ENCODE peak calls at places on chromosome 19, in eight cellular contexts. One of them, this sample, is unnamed.
A peak's percentile ranks its signal among the peaks of the same experiment; 100 is the strongest.

GRCh38 chr19:35320285-35320706 is 8.7 kb upstream of the CD22 start:
- DNase-seq in transverse colon: no peak
- DNase-seq in GM20000: no peak
- DNase-seq in BE2C: no peak
- DNase-seq in foreskin keratinocyte: no peak
- DNase-seq in activated CD8-positive, alpha-beta T cell treated with anti-CD3 and anti-CD28 coated beads for 36 hours: no peak
- DNase-seq in heart left ventricle: no peak
- DNase-seq in cardiac muscle cell: no peak
- DNase-seq in this sample: no peak

GRCh38 chr19:34962945-34963530 is 991 bp downstream of the ZNF792 start:
- DNase-seq in cardiac muscle cell: no peak
- DNase-seq in GM20000: peak; percentile 36
- DNase-seq in foreskin keratinocyte: no peak
- DNase-seq in activated CD8-positive, alpha-beta T cell treated with anti-CD3 and anti-CD28 coated beads for 36 hours: peak; percentile 16
- DNase-seq in transverse colon: no peak
- DNase-seq in heart left ventricle: no peak
- DNase-seq in BE2C: peak; percentile 35
- DNase-seq in this sample: no peak

GRCh38 chr19:18204394-18205179 is 745 bp upstream of the RAB3A start:
- DNase-seq in foreskin keratinocyte: no peak
- DNase-seq in transverse colon: peak; percentile 73
- DNase-seq in heart left ventricle: no peak
- DNase-seq in activated CD8-positive, alpha-beta T cell treated with anti-CD3 and anti-CD28 coated beads for 36 hours: peak; percentile 70
- DNase-seq in cardiac muscle cell: no peak
- DNase-seq in GM20000: no peak
- DNase-seq in BE2C: peak; percentile 41
- DNase-seq in this sample: peak; percentile 84

GRCh38 chr19:50333737-50334617 is 4.8 kb upstream of the KCNC3 start:
- DNase-seq in transverse colon: peak; percentile 84
- DNase-seq in foreskin keratinocyte: peak; percentile 11
- DNase-seq in heart left ventricle: peak; percentile 79
- DNase-seq in BE2C: peak; percentile 81
- DNase-seq in activated CD8-positive, alpha-beta T cell treated with anti-CD3 and anti-CD28 coated beads for 36 hours: no peak
- DNase-seq in cardiac muscle cell: peak; percentile 79
- DNase-seq in GM20000: peak; percentile 88
- DNase-seq in this sample: peak; percentile 90

GRCh38 chr19:18769989-18770528 is 21.0 kb downstream of the COMP start:
- DNase-seq in GM20000: no peak
- DNase-seq in activated CD8-positive, alpha-beta T cell treated with anti-CD3 and anti-CD28 coated beads for 36 hours: no peak
- DNase-seq in cardiac muscle cell: no peak
- DNase-seq in BE2C: peak; percentile 8
- DNase-seq in transverse colon: no peak
- DNase-seq in heart left ventricle: no peak
- DNase-seq in foreskin keratinocyte: no peak
- DNase-seq in this sample: no peak

GRCh38 chr19:1497578-1498235 is 6.7 kb downstream of the REEP6 start:
- DNase-seq in GM20000: no peak
- DNase-seq in transverse colon: no peak
- DNase-seq in heart left ventricle: no peak
- DNase-seq in activated CD8-positive, alpha-beta T cell treated with anti-CD3 and anti-CD28 coated beads for 36 hours: no peak
- DNase-seq in foreskin keratinocyte: no peak
- DNase-seq in cardiac muscle cell: no peak
- DNase-seq in BE2C: no peak
- DNase-seq in this sample: no peak

GRCh38 chr19:41995959-41996797 is 2.1 kb upstream of the ATP1A3 start:
- DNase-seq in foreskin keratinocyte: no peak
- DNase-seq in cardiac muscle cell: no peak
- DNase-seq in transverse colon: no peak
- DNase-seq in heart left ventricle: no peak
- DNase-seq in GM20000: peak; percentile 62
- DNase-seq in BE2C: peak; percentile 82
- DNase-seq in activated CD8-positive, alpha-beta T cell treated with anti-CD3 and anti-CD28 coated beads for 36 hours: no peak
- DNase-seq in this sample: peak; percentile 44

GRCh38 chr19:49430172-49430677 is 5.0 kb downstream of the GFY start:
- DNase-seq in foreskin keratinocyte: no peak
- DNase-seq in heart left ventricle: no peak
- DNase-seq in GM20000: no peak
- DNase-seq in cardiac muscle cell: no peak
- DNase-seq in transverse colon: no peak
- DNase-seq in BE2C: no peak
- DNase-seq in activated CD8-positive, alpha-beta T cell treated with anti-CD3 and anti-CD28 coated beads for 36 hours: no peak
- DNase-seq in this sample: no peak

GRCh38 chr19:18418034-18418724 is 1.0 kb upstream of the SSBP4 start:
- DNase-seq in cardiac muscle cell: no peak
- DNase-seq in activated CD8-positive, alpha-beta T cell treated with anti-CD3 and anti-CD28 coated beads for 36 hours: peak; percentile 68
- DNase-seq in BE2C: no peak
- DNase-seq in heart left ventricle: no peak
- DNase-seq in transverse colon: no peak
- DNase-seq in GM20000: peak; percentile 45
- DNase-seq in foreskin keratinocyte: peak; percentile 33
- DNase-seq in this sample: no peak

GRCh38 chr19:3656073-3656746 is 29.6 kb upstream of the CACTIN start:
- DNase-seq in foreskin keratinocyte: no peak
- DNase-seq in GM20000: no peak
- DNase-seq in cardiac muscle cell: peak; percentile 14
- DNase-seq in BE2C: no peak
- DNase-seq in heart left ventricle: no peak
- DNase-seq in transverse colon: no peak
- DNase-seq in activated CD8-positive, alpha-beta T cell treated with anti-CD3 and anti-CD28 coated beads for 36 hours: no peak
- DNase-seq in this sample: no peak

GRCh38 chr19:51777570-51778460 is 16.8 kb downstream of the FPR2 start:
- DNase-seq in cardiac muscle cell: peak; percentile 98
- DNase-seq in heart left ventricle: peak; percentile 77
- DNase-seq in activated CD8-positive, alpha-beta T cell treated with anti-CD3 and anti-CD28 coated beads for 36 hours: peak; percentile 54
- DNase-seq in transverse colon: peak; percentile 56
- DNase-seq in BE2C: peak; percentile 67
- DNase-seq in foreskin keratinocyte: peak; percentile 49
- DNase-seq in GM20000: peak; percentile 54
- DNase-seq in this sample: peak; percentile 55

GRCh38 chr19:42280761-42281174 is 11.7 kb downstream of the CIC start:
- DNase-seq in foreskin keratinocyte: no peak
- DNase-seq in BE2C: no peak
- DNase-seq in cardiac muscle cell: no peak
- DNase-seq in GM20000: no peak
- DNase-seq in activated CD8-positive, alpha-beta T cell treated with anti-CD3 and anti-CD28 coated beads for 36 hours: peak; percentile 54
- DNase-seq in heart left ventricle: peak; percentile 75
- DNase-seq in transverse colon: peak; percentile 49
- DNase-seq in this sample: no peak

GRCh38 chr19:46265217-46265828 is 31.5 kb upstream of the HIF3A start:
- DNase-seq in activated CD8-positive, alpha-beta T cell treated with anti-CD3 and anti-CD28 coated beads for 36 hours: peak; percentile 84
- DNase-seq in foreskin keratinocyte: peak; percentile 64
- DNase-seq in transverse colon: peak; percentile 54
- DNase-seq in heart left ventricle: peak; percentile 54
- DNase-seq in cardiac muscle cell: peak; percentile 90
- DNase-seq in BE2C: peak; percentile 72
- DNase-seq in GM20000: peak; percentile 71
- DNase-seq in this sample: peak; percentile 72

GRCh38 chr19:38224014-38224862 is at the start of gene DPF1:
- DNase-seq in GM20000: peak; percentile 97
- DNase-seq in heart left ventricle: peak; percentile 52
- DNase-seq in cardiac muscle cell: peak; percentile 75
- DNase-seq in foreskin keratinocyte: peak; percentile 65
- DNase-seq in transverse colon: peak; percentile 24
- DNase-seq in activated CD8-positive, alpha-beta T cell treated with anti-CD3 and anti-CD28 coated beads for 36 hours: peak; percentile 77
- DNase-seq in BE2C: peak; percentile 95
- DNase-seq in this sample: peak; percentile 91

GRCh38 chr19:18278521-18279265 is 2.7 kb downstream of the JUND start:
- DNase-seq in foreskin keratinocyte: no peak
- DNase-seq in cardiac muscle cell: peak; percentile 39
- DNase-seq in BE2C: no peak
- DNase-seq in activated CD8-positive, alpha-beta T cell treated with anti-CD3 and anti-CD28 coated beads for 36 hours: peak; percentile 77
- DNase-seq in GM20000: no peak
- DNase-seq in transverse colon: peak; percentile 55
- DNase-seq in heart left ventricle: no peak
- DNase-seq in this sample: peak; percentile 18

GRCh38 chr19:47891622-47891922 is 5.5 kb upstream of the SULT2A1 start:
- DNase-seq in foreskin keratinocyte: no peak
- DNase-seq in activated CD8-positive, alpha-beta T cell treated with anti-CD3 and anti-CD28 coated beads for 36 hours: no peak
- DNase-seq in transverse colon: no peak
- DNase-seq in heart left ventricle: no peak
- DNase-seq in BE2C: peak; percentile 25
- DNase-seq in GM20000: no peak
- DNase-seq in cardiac muscle cell: no peak
- DNase-seq in this sample: no peak

GRCh38 chr19:2731181-2732117 is 8.4 kb downstream of the SLC39A3 start:
- DNase-seq in BE2C: peak; percentile 22
- DNase-seq in heart left ventricle: no peak
- DNase-seq in transverse colon: no peak
- DNase-seq in cardiac muscle cell: no peak
- DNase-seq in GM20000: no peak
- DNase-seq in activated CD8-positive, alpha-beta T cell treated with anti-CD3 and anti-CD28 coated beads for 36 hours: no peak
- DNase-seq in foreskin keratinocyte: no peak
- DNase-seq in this sample: no peak

GRCh38 chr19:4671182-4671851 is 1.2 kb upstream of the MYDGF start:
- DNase-seq in activated CD8-positive, alpha-beta T cell treated with anti-CD3 and anti-CD28 coated beads for 36 hours: no peak
- DNase-seq in heart left ventricle: peak; percentile 49
- DNase-seq in BE2C: no peak
- DNase-seq in foreskin keratinocyte: peak; percentile 25
- DNase-seq in transverse colon: no peak
- DNase-seq in GM20000: no peak
- DNase-seq in cardiac muscle cell: no peak
- DNase-seq in this sample: no peak

GRCh38 chr19:30861896-30862295 is 487.3 kb downstream of the TSHZ3 start:
- DNase-seq in GM20000: no peak
- DNase-seq in transverse colon: no peak
- DNase-seq in cardiac muscle cell: no peak
- DNase-seq in heart left ventricle: no peak
- DNase-seq in foreskin keratinocyte: no peak
- DNase-seq in BE2C: no peak
- DNase-seq in activated CD8-positive, alpha-beta T cell treated with anti-CD3 and anti-CD28 coated beads for 36 hours: no peak
- DNase-seq in this sample: no peak

GRCh38 chr19:18385675-18386542 is at the start of gene GDF15:
- DNase-seq in cardiac muscle cell: peak; percentile 92
- DNase-seq in BE2C: peak; percentile 43
- DNase-seq in transverse colon: peak; percentile 96
- DNase-seq in heart left ventricle: peak; percentile 46
- DNase-seq in foreskin keratinocyte: peak; percentile 28
- DNase-seq in activated CD8-positive, alpha-beta T cell treated with anti-CD3 and anti-CD28 coated beads for 36 hours: peak; percentile 52
- DNase-seq in GM20000: peak; percentile 70
- DNase-seq in this sample: peak; percentile 64

GRCh38 chr19:49421878-49422202 is 1.4 kb downstream of the PTH2 start:
- DNase-seq in transverse colon: no peak
- DNase-seq in activated CD8-positive, alpha-beta T cell treated with anti-CD3 and anti-CD28 coated beads for 36 hours: no peak
- DNase-seq in foreskin keratinocyte: no peak
- DNase-seq in cardiac muscle cell: no peak
- DNase-seq in GM20000: no peak
- DNase-seq in heart left ventricle: no peak
- DNase-seq in BE2C: no peak
- DNase-seq in this sample: no peak

GRCh38 chr19:40529093-40529954 is 47.3 kb upstream of the SHKBP1 start:
- DNase-seq in activated CD8-positive, alpha-beta T cell treated with anti-CD3 and anti-CD28 coated beads for 36 hours: peak; percentile 91
- DNase-seq in heart left ventricle: peak; percentile 86
- DNase-seq in GM20000: peak; percentile 100
- DNase-seq in transverse colon: peak; percentile 88
- DNase-seq in foreskin keratinocyte: peak; percentile 51
- DNase-seq in cardiac muscle cell: peak; percentile 82
- DNase-seq in BE2C: peak; percentile 90
- DNase-seq in this sample: peak; percentile 91

GRCh38 chr19:40534148-40534547 is 42.5 kb upstream of the SHKBP1 start:
- DNase-seq in BE2C: no peak
- DNase-seq in cardiac muscle cell: no peak
- DNase-seq in transverse colon: no peak
- DNase-seq in GM20000: no peak
- DNase-seq in heart left ventricle: no peak
- DNase-seq in activated CD8-positive, alpha-beta T cell treated with anti-CD3 and anti-CD28 coated beads for 36 hours: no peak
- DNase-seq in foreskin keratinocyte: no peak
- DNase-seq in this sample: no peak

GRCh38 chr19:40530091-40530901 is 46.4 kb upstream of the SHKBP1 start:
- DNase-seq in transverse colon: no peak
- DNase-seq in activated CD8-positive, alpha-beta T cell treated with anti-CD3 and anti-CD28 coated beads for 36 hours: peak; percentile 21
- DNase-seq in heart left ventricle: no peak
- DNase-seq in cardiac muscle cell: no peak
- DNase-seq in foreskin keratinocyte: no peak
- DNase-seq in BE2C: peak; percentile 65
- DNase-seq in GM20000: peak; percentile 73
- DNase-seq in this sample: peak; percentile 92

GRCh38 chr19:40528533-40529092 is 48.1 kb upstream of the SHKBP1 start:
- DNase-seq in cardiac muscle cell: no peak
- DNase-seq in heart left ventricle: no peak
- DNase-seq in foreskin keratinocyte: no peak
- DNase-seq in activated CD8-positive, alpha-beta T cell treated with anti-CD3 and anti-CD28 coated beads for 36 hours: no peak
- DNase-seq in GM20000: no peak
- DNase-seq in transverse colon: no peak
- DNase-seq in BE2C: no peak
- DNase-seq in this sample: no peak

DNA sequence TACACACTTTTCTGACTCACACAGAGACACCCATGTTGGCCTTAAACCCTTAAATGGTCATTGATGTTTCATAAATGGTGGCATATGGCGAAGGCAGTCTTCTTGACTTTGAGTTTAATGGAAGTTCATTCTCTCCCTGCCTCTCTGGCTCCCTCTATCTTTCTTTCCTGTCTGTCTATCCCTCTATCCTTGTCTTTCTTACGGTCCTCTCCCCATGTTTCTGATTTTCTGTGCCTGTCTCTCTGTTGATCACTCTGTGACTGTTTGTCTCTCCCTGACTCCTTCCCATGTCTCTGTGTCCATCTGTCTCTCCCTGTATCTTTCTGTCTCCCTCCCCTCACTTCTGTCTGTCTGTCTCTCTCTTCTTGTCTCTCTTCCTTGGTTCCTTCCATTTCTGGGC is 43.2 kb upstream of the SHKBP1 start:
- DNase-seq in GM20000: no peak
- DNase-seq in activated CD8-positive, alpha-beta T cell treated with anti-CD3 and anti-CD28 coated beads for 36 hours: no peak
- DNase-seq in transverse colon: no peak
- DNase-seq in BE2C: no peak
- DNase-seq in cardiac muscle cell: no peak
- DNase-seq in foreskin keratinocyte: no peak
- DNase-seq in heart left ventricle: no peak
- DNase-seq in this sample: no peak
- TF ChIP-seq CTCF in GM20000: no peak
- TF ChIP-seq CTCF in activated CD8-positive, alpha-beta T cell treated with anti-CD3 and anti-CD28 coated beads for 36 hours: no peak
- TF ChIP-seq CTCF in transverse colon: no peak
- TF ChIP-seq CTCF in BE2C: peak; percentile 43
- TF ChIP-seq CTCF in cardiac muscle cell: peak; percentile 35
- TF ChIP-seq CTCF in foreskin keratinocyte: peak; percentile 49
- TF ChIP-seq CTCF in heart left ventricle: no peak
- TF ChIP-seq CTCF in this sample: no peak

GRCh38 chr19:7969560-7969949 is 26.1 kb upstream of the TIMM44 start:
- DNase-seq in transverse colon: no peak
- DNase-seq in cardiac muscle cell: no peak
- DNase-seq in activated CD8-positive, alpha-beta T cell treated with anti-CD3 and anti-CD28 coated beads for 36 hours: no peak
- DNase-seq in foreskin keratinocyte: no peak
- DNase-seq in GM20000: no peak
- DNase-seq in heart left ventricle: no peak
- DNase-seq in BE2C: no peak
- DNase-seq in this sample: no peak
- TF ChIP-seq CTCF in transverse colon: no peak
- TF ChIP-seq CTCF in cardiac muscle cell: no peak
- TF ChIP-seq CTCF in activated CD8-positive, alpha-beta T cell treated with anti-CD3 and anti-CD28 coated beads for 36 hours: no peak
- TF ChIP-seq CTCF in foreskin keratinocyte: no peak
- TF ChIP-seq CTCF in GM20000: no peak
- TF ChIP-seq CTCF in heart left ventricle: no peak
- TF ChIP-seq CTCF in BE2C: no peak
- TF ChIP-seq CTCF in this sample: no peak

GRCh38 chr19:16969127-16969526 is 57.5 kb downstream of the CPAMD8 start:
- DNase-seq in activated CD8-positive, alpha-beta T cell treated with anti-CD3 and anti-CD28 coated beads for 36 hours: peak; percentile 12
- DNase-seq in foreskin keratinocyte: peak; percentile 47
- DNase-seq in cardiac muscle cell: peak; percentile 62
- DNase-seq in heart left ventricle: no peak
- DNase-seq in transverse colon: no peak
- DNase-seq in GM20000: no peak
- DNase-seq in BE2C: peak; percentile 32
- DNase-seq in this sample: no peak
- TF ChIP-seq CTCF in activated CD8-positive, alpha-beta T cell treated with anti-CD3 and anti-CD28 coated beads for 36 hours: no peak
- TF ChIP-seq CTCF in foreskin keratinocyte: peak; percentile 48
- TF ChIP-seq CTCF in cardiac muscle cell: peak; percentile 41
- TF ChIP-seq CTCF in heart left ventricle: no peak
- TF ChIP-seq CTCF in transverse colon: no peak
- TF ChIP-seq CTCF in GM20000: no peak
- TF ChIP-seq CTCF in BE2C: peak; percentile 50
- TF ChIP-seq CTCF in this sample: no peak

GRCh38 chr19:40425450-40426287 is at the start of gene SERTAD1:
- DNase-seq in heart left ventricle: peak; percentile 100
- DNase-seq in foreskin keratinocyte: peak; percentile 98
- DNase-seq in GM20000: peak; percentile 99
- DNase-seq in BE2C: peak; percentile 100
- DNase-seq in transverse colon: peak; percentile 100
- DNase-seq in activated CD8-positive, alpha-beta T cell treated with anti-CD3 and anti-CD28 coated beads for 36 hours: peak; percentile 100
- DNase-seq in cardiac muscle cell: peak; percentile 100
- DNase-seq in this sample: peak; percentile 100
- TF ChIP-seq CTCF in heart left ventricle: peak; percentile 69
- TF ChIP-seq CTCF in foreskin keratinocyte: peak; percentile 68
- TF ChIP-seq CTCF in GM20000: peak; percentile 50
- TF ChIP-seq CTCF in BE2C: peak; percentile 63
- TF ChIP-seq CTCF in transverse colon: peak; percentile 81
- TF ChIP-seq CTCF in activated CD8-positive, alpha-beta T cell treated with anti-CD3 and anti-CD28 coated beads for 36 hours: no peak
- TF ChIP-seq CTCF in cardiac muscle cell: peak; percentile 55
- TF ChIP-seq CTCF in this sample: peak; percentile 76